ENCODE peak calls at places on chromosome 22, in five cellular contexts. One of them, this sample, is unnamed.
A peak's percentile ranks its signal among the peaks of the same experiment; 100 is the strongest.

GRCh38 chr22:22802346-22802970 is 85.2 kb upstream of the IGLL5 start:
- DNase-seq in effector memory CD4-positive, alpha-beta T cell: no peak
- DNase-seq in neuronal stem cell: no peak
- DNase-seq in tibial artery: peak; percentile 13
- DNase-seq in PC-3: no peak
- DNase-seq in this sample: no peak

GRCh38 chr22:42418811-42419243 is 13.4 kb downstream of the NFAM1 start:
- DNase-seq in effector memory CD4-positive, alpha-beta T cell: no peak
- DNase-seq in neuronal stem cell: no peak
- DNase-seq in tibial artery: no peak
- DNase-seq in PC-3: no peak
- DNase-seq in this sample: no peak

GRCh38 chr22:23896523-23897186 is 2.5 kb downstream of the MIF start:
- DNase-seq in effector memory CD4-positive, alpha-beta T cell: no peak
- DNase-seq in neuronal stem cell: no peak
- DNase-seq in tibial artery: no peak
- DNase-seq in PC-3: no peak
- DNase-seq in this sample: no peak

GRCh38 chr22:22395230-22395629 is 113.3 kb downstream of the ZNF280B start:
- DNase-seq in effector memory CD4-positive, alpha-beta T cell: no peak
- DNase-seq in neuronal stem cell: no peak
- DNase-seq in tibial artery: no peak
- DNase-seq in PC-3: no peak
- DNase-seq in this sample: no peak

GRCh38 chr22:47842119-47842518 is 1079.7 kb downstream of the TBC1D22A start:
- DNase-seq in effector memory CD4-positive, alpha-beta T cell: no peak
- DNase-seq in neuronal stem cell: no peak
- DNase-seq in tibial artery: no peak
- DNase-seq in PC-3: no peak
- DNase-seq in this sample: no peak

GRCh38 chr22:48263431-48263765 is 1500.9 kb downstream of the TBC1D22A start:
- DNase-seq in effector memory CD4-positive, alpha-beta T cell: no peak
- DNase-seq in neuronal stem cell: no peak
- DNase-seq in tibial artery: no peak
- DNase-seq in PC-3: no peak
- DNase-seq in this sample: no peak

GRCh38 chr22:40116496-40117200 is 61.1 kb upstream of the TNRC6B start:
- DNase-seq in effector memory CD4-positive, alpha-beta T cell: peak; percentile 50
- DNase-seq in neuronal stem cell: no peak
- DNase-seq in tibial artery: no peak
- DNase-seq in PC-3: no peak
- DNase-seq in this sample: no peak

GRCh38 chr22:24391836-24392217 is 35.6 kb upstream of the ADORA2A start:
- DNase-seq in effector memory CD4-positive, alpha-beta T cell: no peak
- DNase-seq in neuronal stem cell: no peak
- DNase-seq in tibial artery: no peak
- DNase-seq in PC-3: peak; percentile 7
- DNase-seq in this sample: no peak

GRCh38 chr22:19201130-19201857 is 22.8 kb upstream of the SLC25A1 start:
- DNase-seq in effector memory CD4-positive, alpha-beta T cell: no peak
- DNase-seq in neuronal stem cell: no peak
- DNase-seq in tibial artery: no peak
- DNase-seq in PC-3: no peak
- DNase-seq in this sample: no peak

GRCh38 chr22:37571258-37571991 is 8.5 kb downstream of the LGALS2 start:
- DNase-seq in effector memory CD4-positive, alpha-beta T cell: no peak
- DNase-seq in neuronal stem cell: no peak
- DNase-seq in tibial artery: no peak
- DNase-seq in PC-3: peak; percentile 49
- DNase-seq in this sample: no peak
- H3K27ac ChIP-seq in effector memory CD4-positive, alpha-beta T cell: no peak overlapping the region
- H3K27ac ChIP-seq in neuronal stem cell: no peak overlapping the region
- H3K27ac ChIP-seq in tibial artery: no peak overlapping the region
- H3K27ac ChIP-seq in PC-3: no peak overlapping the region
- H3K27ac ChIP-seq in this sample: no peak overlapping the region

GRCh38 chr22:45802074-45802473 is 130.4 kb downstream of the ATXN10 start:
- DNase-seq in effector memory CD4-positive, alpha-beta T cell: no peak
- DNase-seq in neuronal stem cell: no peak
- DNase-seq in tibial artery: no peak
- DNase-seq in PC-3: no peak
- DNase-seq in this sample: no peak
- H3K27ac ChIP-seq in effector memory CD4-positive, alpha-beta T cell: no peak overlapping the region
- H3K27ac ChIP-seq in neuronal stem cell: no peak overlapping the region
- H3K27ac ChIP-seq in tibial artery: no peak overlapping the region
- H3K27ac ChIP-seq in PC-3: no peak overlapping the region
- H3K27ac ChIP-seq in this sample: no peak overlapping the region

GRCh38 chr22:50200333-50201190 is at the start of gene SELENOO:
- DNase-seq in effector memory CD4-positive, alpha-beta T cell: peak; percentile 84
- DNase-seq in neuronal stem cell: peak; percentile 87
- DNase-seq in tibial artery: peak; percentile 95
- DNase-seq in PC-3: peak; percentile 80
- DNase-seq in this sample: peak; percentile 29

GRCh38 chr22:50199836-50200332 is 927 bp upstream of the SELENOO start:
- DNase-seq in effector memory CD4-positive, alpha-beta T cell: no peak
- DNase-seq in neuronal stem cell: no peak
- DNase-seq in tibial artery: no peak
- DNase-seq in PC-3: no peak
- DNase-seq in this sample: no peak

GRCh38 chr22:50203288-50203687 is 2.5 kb downstream of the SELENOO start:
- DNase-seq in effector memory CD4-positive, alpha-beta T cell: no peak
- DNase-seq in neuronal stem cell: no peak
- DNase-seq in tibial artery: no peak
- DNase-seq in PC-3: no peak
- DNase-seq in this sample: no peak

GRCh38 chr22:50202130-50202671 is 1.4 kb downstream of the SELENOO start:
- DNase-seq in effector memory CD4-positive, alpha-beta T cell: no peak
- DNase-seq in neuronal stem cell: no peak
- DNase-seq in tibial artery: no peak
- DNase-seq in PC-3: no peak
- DNase-seq in this sample: no peak

DNA sequence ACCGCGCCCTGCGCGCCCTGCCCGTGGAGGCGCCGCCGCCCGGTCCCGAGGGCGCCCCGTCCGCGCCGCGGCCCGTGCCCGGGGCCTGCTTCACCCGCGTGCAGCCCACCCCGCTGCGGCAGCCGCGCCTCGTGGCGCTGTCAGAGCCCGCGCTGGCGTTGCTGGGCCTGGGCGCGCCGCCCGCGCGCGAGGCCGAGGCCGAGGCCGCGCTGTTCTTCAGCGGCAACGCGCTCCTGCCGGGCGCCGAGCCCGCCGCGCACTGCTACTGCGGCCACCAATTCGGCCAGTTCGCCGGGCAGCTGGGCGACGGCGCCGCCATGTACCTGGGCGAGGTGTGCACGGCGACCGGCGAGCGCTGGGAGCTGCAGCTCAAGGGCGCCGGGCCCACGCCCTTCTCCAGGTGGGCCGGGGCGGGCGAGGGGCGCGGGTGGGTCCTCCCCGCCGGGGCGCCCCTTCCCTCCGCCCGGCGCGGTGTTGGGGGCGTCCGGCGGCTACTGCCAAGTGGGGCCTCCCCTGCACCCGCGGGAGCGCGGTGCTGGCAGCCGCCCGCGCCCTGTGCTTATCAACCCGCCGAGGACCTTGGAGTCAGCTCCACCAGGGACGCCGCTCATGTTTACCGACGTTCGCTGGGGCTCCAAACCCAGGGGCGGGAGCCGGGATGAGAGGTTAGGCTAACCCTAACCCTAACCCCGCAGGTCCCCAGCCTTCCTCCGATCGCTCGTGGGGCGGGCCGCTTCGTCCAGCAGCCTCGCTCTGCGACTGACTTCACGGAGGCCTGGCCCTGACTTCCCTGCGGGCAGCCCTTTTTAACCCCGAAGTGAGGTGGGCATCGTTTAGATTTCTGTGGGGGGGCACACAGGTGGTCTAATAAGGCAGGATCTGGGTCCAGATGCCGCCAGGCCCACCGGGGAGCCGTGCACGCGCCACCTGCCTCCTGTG is 649 bp downstream of the SELENOO start:
- DNase-seq in effector memory CD4-positive, alpha-beta T cell: no peak
- DNase-seq in neuronal stem cell: no peak
- DNase-seq in tibial artery: no peak
- DNase-seq in PC-3: no peak
- DNase-seq in this sample: no peak
- H3K27ac ChIP-seq in effector memory CD4-positive, alpha-beta T cell: peak overlapping the region; percentile 77
- H3K27ac ChIP-seq in neuronal stem cell: no peak overlapping the region
- H3K27ac ChIP-seq in tibial artery: peak overlapping the region; percentile 89
- H3K27ac ChIP-seq in PC-3: no peak overlapping the region
- H3K27ac ChIP-seq in this sample: peak overlapping the region; percentile 45

GRCh38 chr22:37483594-37484114 is 2.5 kb downstream of the MFNG start:
- DNase-seq in effector memory CD4-positive, alpha-beta T cell: no peak
- DNase-seq in neuronal stem cell: no peak
- DNase-seq in tibial artery: no peak
- DNase-seq in PC-3: no peak
- DNase-seq in this sample: no peak

GRCh38 chr22:37483050-37483449 is 3.1 kb downstream of the MFNG start:
- DNase-seq in effector memory CD4-positive, alpha-beta T cell: no peak
- DNase-seq in neuronal stem cell: no peak
- DNase-seq in tibial artery: no peak
- DNase-seq in PC-3: no peak
- DNase-seq in this sample: no peak

GRCh38 chr22:37482244-37482643 is 3.9 kb downstream of the MFNG start:
- DNase-seq in effector memory CD4-positive, alpha-beta T cell: no peak
- DNase-seq in neuronal stem cell: no peak
- DNase-seq in tibial artery: no peak
- DNase-seq in PC-3: no peak
- DNase-seq in this sample: no peak

GRCh38 chr22:37480387-37481346 is 5.5 kb downstream of the MFNG start:
- DNase-seq in effector memory CD4-positive, alpha-beta T cell: no peak
- DNase-seq in neuronal stem cell: no peak
- DNase-seq in tibial artery: no peak
- DNase-seq in PC-3: no peak
- DNase-seq in this sample: no peak

DNA sequence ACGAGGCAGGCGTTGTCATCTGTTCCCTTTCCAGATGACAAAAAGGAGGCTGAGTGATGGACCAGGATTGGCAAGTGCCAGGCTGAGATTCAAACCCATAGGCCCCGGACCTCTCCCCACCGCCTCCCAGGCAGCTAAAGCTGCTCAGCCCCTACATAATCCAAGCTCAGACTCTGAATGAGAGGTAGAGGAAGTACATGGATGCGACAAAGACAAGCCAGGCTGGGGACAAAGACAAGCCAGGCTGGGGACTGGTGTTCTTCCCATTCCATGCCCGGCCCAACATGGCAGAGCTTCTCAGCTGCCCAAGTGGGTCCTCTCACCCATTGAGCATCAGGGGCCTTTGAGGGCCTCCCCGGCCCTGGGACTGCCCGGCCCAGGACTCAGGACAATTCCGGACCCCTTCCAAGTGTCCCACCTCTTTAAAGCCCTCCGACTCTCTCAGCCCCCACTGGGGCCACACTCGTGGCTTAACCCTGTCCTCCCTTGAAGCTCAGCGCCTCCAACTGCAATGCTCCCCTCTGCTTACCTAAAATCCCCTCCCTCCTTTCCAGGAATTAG is 4.8 kb downstream of the MFNG start:
- DNase-seq in effector memory CD4-positive, alpha-beta T cell: no peak
- DNase-seq in neuronal stem cell: no peak
- DNase-seq in tibial artery: no peak
- DNase-seq in PC-3: no peak
- DNase-seq in this sample: no peak
- H3K27ac ChIP-seq in effector memory CD4-positive, alpha-beta T cell: peak overlapping the region; percentile 36
- H3K27ac ChIP-seq in neuronal stem cell: no peak overlapping the region
- H3K27ac ChIP-seq in tibial artery: no peak overlapping the region
- H3K27ac ChIP-seq in PC-3: no peak overlapping the region
- H3K27ac ChIP-seq in this sample: no peak overlapping the region

GRCh38 chr22:26581026-26581425 is 8.9 kb downstream of the TPST2 start:
- DNase-seq in effector memory CD4-positive, alpha-beta T cell: no peak
- DNase-seq in neuronal stem cell: no peak
- DNase-seq in tibial artery: no peak
- DNase-seq in PC-3: no peak
- DNase-seq in this sample: no peak
- H3K27ac ChIP-seq in effector memory CD4-positive, alpha-beta T cell: no peak overlapping the region
- H3K27ac ChIP-seq in neuronal stem cell: no peak overlapping the region
- H3K27ac ChIP-seq in tibial artery: no peak overlapping the region
- H3K27ac ChIP-seq in PC-3: no peak overlapping the region
- H3K27ac ChIP-seq in this sample: no peak overlapping the region

DNA sequence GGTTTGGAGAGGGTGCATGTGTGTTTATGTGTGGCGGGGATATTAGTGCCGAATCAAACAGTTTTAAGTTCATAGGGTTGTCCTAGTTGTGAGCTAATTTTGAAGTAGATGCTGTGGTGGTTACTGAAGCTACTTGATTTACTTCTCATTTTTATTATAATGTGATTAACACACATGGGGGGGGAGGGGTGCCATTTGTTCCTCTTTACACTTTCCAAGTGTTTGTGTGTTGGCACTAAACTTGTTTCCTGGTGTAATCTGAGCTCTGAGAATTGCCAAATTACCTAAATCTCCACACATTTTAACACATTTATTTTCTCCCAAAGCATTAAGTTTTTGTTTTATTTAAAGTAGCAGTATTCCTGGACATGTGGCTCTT is 60.1 kb downstream of the ZNRF3 start:
- DNase-seq in effector memory CD4-positive, alpha-beta T cell: no peak
- DNase-seq in neuronal stem cell: no peak
- DNase-seq in tibial artery: no peak
- DNase-seq in PC-3: no peak
- DNase-seq in this sample: no peak
- H3K27ac ChIP-seq in effector memory CD4-positive, alpha-beta T cell: no peak overlapping the region
- H3K27ac ChIP-seq in neuronal stem cell: peak overlapping the region; percentile 83
- H3K27ac ChIP-seq in tibial artery: no peak overlapping the region
- H3K27ac ChIP-seq in PC-3: no peak overlapping the region
- H3K27ac ChIP-seq in this sample: no peak overlapping the region